ENCODE peak calls at places on chromosomes 13 and 19, in five cellular contexts. H is Daoy; T is sciatic nerve; S is NCI-H446 treated with DMSO at 0.1 percent for 48 hours; I is CD8-positive, alpha-beta memory T cell. U is an unnamed sample.

GRCh38 chr19:15815306-15815705 is at the start of gene OR10H1:
- DNase-seq in H (no peak), T (no peak), S (no peak), I (no peak), U (no peak)

GRCh38 chr19:51448011-51448744 is 10.1 kb downstream of the SIGLEC8 start:
- DNase-seq in H (no peak), T (no peak), S (no peak), I (no peak), U (no peak)

GRCh38 chr13:33129886-33130285 is 113.7 kb downstream of the KL start:
- DNase-seq in H (no peak), T (no peak), S (no peak), I (no peak), U (no peak)

GRCh38 chr19:1102407-1103106 is 1.2 kb upstream of the GPX4 start:
- DNase-seq in H (peak), T (no peak), S (peak), I (peak), U (peak)

GRCh38 chr19:41225238-41226052 is 6.4 kb downstream of the AXL start:
- DNase-seq in H (peak), T (no peak), S (no peak), I (no peak), U (peak)

GRCh38 chr13:39909634-39910033 is 254.2 kb downstream of the COG6 start:
- DNase-seq in H (no peak), T (no peak), S (no peak), I (no peak), U (no peak)

GRCh38 chr13:43316997-43317396 is 293.6 kb downstream of the DNAJC15 start:
- DNase-seq in H (peak), T (no peak), S (peak), I (no peak), U (no peak)

GRCh38 chr19:44625531-44626066 is 12.2 kb downstream of the IGSF23 start:
- DNase-seq in H (peak), T (no peak), S (no peak), I (no peak), U (no peak)

GRCh38 chr13:97235549-97236206 is 13.5 kb downstream of the MBNL2 start:
- DNase-seq in H (no peak), T (no peak), S (no peak), I (no peak), U (no peak)

GRCh38 chr19:40862785-40863184 is 12.5 kb upstream of the CYP2A6 start:
- DNase-seq in H (peak), T (no peak), S (no peak), I (no peak), U (no peak)

GRCh38 chr19:1250374-1251232 is 2.2 kb downstream of the MIDN start:
- DNase-seq in H (peak), T (peak), S (peak), I (peak), U (peak)

GRCh38 chr13:111371211-111371610 is 50.8 kb downstream of the TEX29 start:
- DNase-seq in H (no peak), T (no peak), S (no peak), I (no peak), U (no peak)

GRCh38 chr13:31638577-31638976 is 100.7 kb upstream of the RXFP2 start:
- DNase-seq in H (peak), T (no peak), S (no peak), I (no peak), U (no peak)

GRCh38 chr13:33152389-33152788 is 133.2 kb downstream of the STARD13 start:
- DNase-seq in H (no peak), T (no peak), S (no peak), I (no peak), U (no peak)

GRCh38 chr19:33052352-33052972 is 12.2 kb downstream of the RHPN2 start:
- DNase-seq in H (no peak), T (no peak), S (no peak), I (no peak), U (no peak)

GRCh38 chr13:73268306-73268705 is 209.5 kb downstream of the KLF5 start:
- DNase-seq in H (peak), T (no peak), S (no peak), I (no peak), U (no peak)

GRCh38 chr19:39320948-39321831 is 527 bp upstream of the LRFN1 start:
- DNase-seq in H (no peak), T (no peak), S (no peak), I (no peak), U (no peak)

GRCh38 chr19:18999896-19000620 is 33.3 kb downstream of the SUGP2 start:
- DNase-seq in H (no peak), T (no peak), S (no peak), I (no peak), U (no peak)

GRCh38 chr13:21256351-21256761 is 79.9 kb downstream of the MRPL57 start:
- DNase-seq in H (no peak), T (no peak), S (no peak), I (no peak), U (no peak)

GRCh38 chr19:29629836-29630534 is 23.9 kb downstream of the POP4 start:
- DNase-seq in H (no peak), T (no peak), S (no peak), I (no peak), U (no peak)

GRCh38 chr13:51697181-51697580 is 106.8 kb downstream of the DHRS12 start:
- DNase-seq in H (no peak), T (no peak), S (no peak), I (no peak), U (no peak)

GRCh38 chr19:54207908-54208783 is 7.5 kb downstream of the RPS9 start:
- DNase-seq in H (peak), T (peak), S (no peak), I (no peak), U (no peak)

GRCh38 chr19:13022111-13022858 is 27.0 kb downstream of the NFIX start:
- DNase-seq in H (peak), T (no peak), S (no peak), I (no peak), U (no peak)

GRCh38 chr13:23673867-23674605 is 103.8 kb downstream of the TNFRSF19 start:
- DNase-seq in H (no peak), T (no peak), S (no peak), I (no peak), U (no peak)

GRCh38 chr13:78136966-78137365 is 218.3 kb upstream of the EDNRB start:
- DNase-seq in H (no peak), T (no peak), S (no peak), I (no peak), U (no peak)

GRCh38 chr13:113863511-113864302 is at the start of gene GAS6:
- DNase-seq in H (peak), T (peak), S (no peak), I (no peak), U (peak)

GRCh38 chr19:1019980-1020867 is 699 bp downstream of the TMEM259 start:
- DNase-seq in H (no peak), T (no peak), S (no peak), I (no peak), U (peak)

GRCh38 chr13:45100855-45101254 is 19.5 kb upstream of the GTF2F2 start:
- DNase-seq in H (no peak), T (no peak), S (no peak), I (no peak), U (no peak)

GRCh38 chr19:49690073-49690655 is 752 bp upstream of the CPT1C start:
- DNase-seq in H (no peak), T (no peak), S (no peak), I (no peak), U (no peak)

GRCh38 chr19:4343845-4344713 is 717 bp downstream of the MPND start:
- DNase-seq in H (no peak), T (peak), S (no peak), I (no peak), U (no peak)

GRCh38 chr13:95300625-95301134 is 571 bp downstream of the ABCC4 start:
- DNase-seq in H (peak), T (peak), S (no peak), I (peak), U (peak)

GRCh38 chr13:84126671-84127171 is 244.4 kb upstream of the SLITRK1 start:
- DNase-seq in H (no peak), T (no peak), S (peak), I (no peak), U (no peak)